ENCODE peak calls at places on chromosomes 1 and 21, in five cellular contexts. H is suprapubic skin, Y is gastrocnemius medialis, W is keratinocyte, R is A549. B is an unnamed sample.

GRCh38 chr21:45940621-45941337 is 40.8 kb upstream of the COL6A1 start:
- DNase-seq in H (no peak), Y (no peak), W (no peak), R (no peak), B (no peak)

GRCh38 chr1:8474369-8474768 is 156.5 kb downstream of the SLC45A1 start:
- DNase-seq in H (no peak), Y (no peak), W (no peak), R (no peak), B (no peak)

GRCh38 chr1:205950826-205951549 is 7.7 kb upstream of the SLC26A9 start:
- DNase-seq in H (no peak), Y (peak), W (no peak), R (no peak), B (no peak)

GRCh38 chr21:42308161-42308913 is 6.9 kb downstream of the TFF3 start:
- DNase-seq in H (peak), Y (no peak), W (no peak), R (no peak), B (no peak)

GRCh38 chr1:155253208-155253607 is 2.1 kb downstream of the ENTREP3 start:
- DNase-seq in H (no peak), Y (no peak), W (no peak), R (no peak), B (no peak)

GRCh38 chr21:36235058-36235582 is 78.5 kb downstream of the DOP1B start:
- DNase-seq in H (no peak), Y (no peak), W (no peak), R (peak), B (no peak)

GRCh38 chr21:17671733-17672132 is 59.0 kb upstream of the BTG3 start:
- DNase-seq in H (no peak), Y (no peak), W (no peak), R (no peak), B (no peak)

GRCh38 chr1:213720032-213720431 is 267.7 kb upstream of the PROX1 start:
- DNase-seq in H (no peak), Y (no peak), W (no peak), R (no peak), B (no peak)

GRCh38 chr1:37434292-37434907 is 40.0 kb upstream of the ZC3H12A start:
- DNase-seq in H (no peak), Y (peak), W (no peak), R (peak), B (no peak)

GRCh38 chr1:198798923-198799386 is 160.1 kb downstream of the PTPRC start:
- DNase-seq in H (no peak), Y (no peak), W (no peak), R (no peak), B (no peak)

GRCh38 chr1:113849072-113849471 is 22.4 kb downstream of the PTPN22 start:
- DNase-seq in H (no peak), Y (no peak), W (no peak), R (no peak), B (peak)

GRCh38 chr21:37619464-37619974 is 252.9 kb downstream of the DYRK1A start:
- DNase-seq in H (no peak), Y (no peak), W (peak), R (no peak), B (no peak)

GRCh38 chr1:76381450-76382108 is 307.0 kb downstream of the ST6GALNAC3 start:
- DNase-seq in H (no peak), Y (no peak), W (no peak), R (no peak), B (no peak)

GRCh38 chr21:33924079-33924765 is 8.6 kb upstream of the ATP5PO start:
- DNase-seq in H (peak), Y (peak), W (no peak), R (peak), B (peak)

GRCh38 chr1:39003787-39004186 is 12.7 kb downstream of the AKIRIN1 start:
- DNase-seq in H (no peak), Y (no peak), W (no peak), R (no peak), B (no peak)

GRCh38 chr1:11594222-11594621 is 60.0 kb downstream of the FBXO2 start:
- DNase-seq in H (no peak), Y (no peak), W (no peak), R (peak), B (peak)

GRCh38 chr1:184244962-184245361 is 141.9 kb upstream of the C1orf21 start:
- DNase-seq in H (no peak), Y (no peak), W (no peak), R (no peak), B (no peak)

GRCh38 chr21:33817663-33818433 is 97.8 kb downstream of the ATP5PO start:
- DNase-seq in H (no peak), Y (no peak), W (no peak), R (no peak), B (no peak)

DNA sequence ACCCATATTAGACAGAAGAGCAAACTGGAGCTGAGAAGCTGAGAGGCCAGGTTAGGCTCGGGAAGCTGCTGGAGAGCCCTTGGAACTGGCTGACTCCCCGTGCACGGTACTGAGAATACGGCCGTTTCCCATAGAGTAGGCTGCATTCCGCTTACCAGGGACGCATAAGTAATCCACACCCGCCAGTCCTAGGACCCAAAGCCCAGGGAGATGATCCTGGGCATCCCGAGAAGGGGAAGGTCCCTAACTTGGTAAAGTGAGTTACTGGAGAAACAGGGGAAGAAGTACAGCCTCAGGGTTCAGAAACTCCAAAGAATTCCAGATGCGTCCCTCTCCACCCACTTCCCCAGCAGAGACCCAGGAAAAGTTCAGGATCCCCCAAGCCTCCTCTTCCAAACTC is 1.3 kb downstream of the LRRC38 start:
- DNase-seq in H (no peak), Y (no peak), W (no peak), R (no peak), B (no peak)
- H3K4me3 ChIP-seq in H (peak), Y (peak), W (no peak), R (no peak), B (no peak)

DNA sequence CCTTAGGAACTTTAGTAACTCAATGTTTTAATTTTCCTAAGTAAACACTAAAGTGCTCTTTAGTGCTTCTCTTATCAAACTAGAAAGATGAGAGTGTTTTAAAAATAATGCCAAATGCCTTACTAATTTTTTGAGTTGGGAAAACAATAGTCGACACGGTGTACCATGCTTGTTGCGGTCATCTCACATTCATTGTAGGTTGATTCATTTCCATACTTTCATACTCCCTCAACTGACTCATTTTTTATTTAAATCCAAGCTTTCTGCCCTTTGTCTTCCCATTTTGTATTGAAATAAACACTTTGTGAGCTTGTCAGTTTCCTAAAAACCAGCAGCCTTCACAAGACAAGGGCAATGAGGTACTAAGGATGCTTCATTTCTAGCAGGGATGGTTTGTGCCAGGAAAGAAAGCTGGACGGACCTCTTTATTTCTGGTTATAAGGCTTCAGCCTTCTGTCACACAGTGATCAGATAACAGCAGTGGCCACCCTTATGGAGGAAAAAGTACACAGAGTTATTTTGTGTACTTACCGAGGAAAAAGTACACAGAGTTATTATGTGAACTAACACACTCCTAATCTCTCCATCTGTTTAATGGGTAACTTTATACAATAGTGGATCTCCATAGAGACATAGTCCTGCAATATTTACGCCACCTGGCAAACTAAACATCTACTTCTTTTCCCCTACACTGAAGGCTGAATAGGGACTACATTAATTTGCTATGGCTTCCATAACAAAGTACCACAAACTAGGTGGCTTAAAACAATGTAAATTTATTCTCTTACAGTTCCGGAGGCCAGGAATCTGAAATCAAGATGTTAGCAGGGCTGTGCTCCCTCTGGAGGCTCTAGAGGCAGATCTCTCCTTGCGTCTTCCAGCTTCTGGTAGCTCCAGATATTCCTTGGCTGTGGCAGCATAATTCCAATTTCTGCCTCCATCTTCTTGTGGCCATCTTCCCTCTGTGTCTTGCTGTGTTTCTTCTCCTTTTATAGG is 13.0 kb upstream of the CCDC190 start:
- DNase-seq in H (no peak), Y (no peak), W (no peak), R (peak), B (peak)
- TF ChIP-seq CTCF in H (no peak), Y (no peak), W (peak), R (no peak), B (peak)

GRCh38 chr1:204286841-204287387 is 72.8 kb downstream of the PLEKHA6 start:
- DNase-seq in H (no peak), Y (no peak), W (no peak), R (peak), B (no peak)
- H3K4me3 ChIP-seq in H (peak), Y (peak), W (peak), R (peak), B (no peak)

GRCh38 chr1:53592985-53593757 is 134.0 kb downstream of the DMRTB1 start:
- DNase-seq in H (no peak), Y (no peak), W (no peak), R (no peak), B (no peak)

GRCh38 chr1:53590581-53591515 is 131.6 kb downstream of the DMRTB1 start:
- DNase-seq in H (peak), Y (no peak), W (no peak), R (no peak), B (peak)

GRCh38 chr1:53593758-53594380 is 134.7 kb downstream of the DMRTB1 start:
- DNase-seq in H (no peak), Y (no peak), W (no peak), R (peak), B (no peak)

GRCh38 chr1:53591924-53592323 is 132.7 kb downstream of the DMRTB1 start:
- DNase-seq in H (no peak), Y (no peak), W (no peak), R (no peak), B (no peak)

GRCh38 chr1:53592521-53592982 is 133.4 kb downstream of the DMRTB1 start:
- DNase-seq in H (no peak), Y (no peak), W (no peak), R (peak), B (peak)
- TF ChIP-seq CTCF in H (no peak), Y (no peak), W (peak), R (no peak), B (no peak)

GRCh38 chr1:66769512-66770229 is 17.4 kb downstream of the DYNLT5 start:
- DNase-seq in H (no peak), Y (no peak), W (no peak), R (no peak), B (no peak)
- H3K4me3 ChIP-seq in H (no peak), Y (no peak), W (no peak), R (no peak), B (no peak)

B was measured in AG09309.